ENCODE peak calls at places on chromosomes 3 and 15, in five cellular contexts. R, V, M, W and I are unnamed samples.

GRCh38 chr3:22555753-22556152 is 647.4 kb upstream of the UBE2E2 start:
- DNase-seq in W (no peak), V (no peak), M (no peak), R (no peak), I (no peak)

GRCh38 chr15:32669870-32670623 is 28.5 kb downstream of the SCG5 start:
- DNase-seq in W (no peak), M (no peak), R (peak; percentile 82), V (no peak), I (no peak)

GRCh38 chr3:13130464-13131193 is 57.4 kb upstream of the IQSEC1 start:
- DNase-seq in R (no peak), M (no peak), W (no peak), V (no peak), I (no peak)

GRCh38 chr15:39720721-39721611 is 61.7 kb downstream of the FSIP1 start:
- DNase-seq in W (no peak), M (no peak), V (no peak), R (peak; percentile 86), I (no peak)

GRCh38 chr3:129068291-129068886 is 7.8 kb downstream of the GP9 start:
- DNase-seq in R (no peak), V (no peak), M (no peak), W (no peak), I (no peak)

GRCh38 chr3:51794202-51794601 is 15.2 kb upstream of the IQCF6 start:
- DNase-seq in R (no peak), W (no peak), V (no peak), M (no peak), I (peak; percentile 92)

GRCh38 chr3:178446054-178446453 is 90.2 kb upstream of the KCNMB2 start:
- DNase-seq in W (no peak), V (no peak), M (no peak), R (no peak), I (no peak)

GRCh38 chr15:73305331-73306211 is 63.2 kb downstream of the HCN4 start:
- DNase-seq in R (peak; percentile 62), W (no peak), V (no peak), M (no peak), I (peak; percentile 71)

GRCh38 chr15:40253179-40253790 is 14.4 kb downstream of the PAK6 start:
- DNase-seq in R (no peak), M (no peak), W (no peak), V (peak; percentile 64), I (no peak)

GRCh38 chr15:37900286-37901221 is 33.9 kb upstream of the TMCO5A start:
- DNase-seq in M (no peak), W (no peak), V (no peak), R (peak; percentile 94), I (no peak)

GRCh38 chr15:89591834-89592233 is 16.6 kb downstream of the TICRR start:
- DNase-seq in M (no peak), W (no peak), V (no peak), R (no peak), I (no peak)

GRCh38 chr3:197309528-197310361 is 11.3 kb upstream of the DLG1 start:
- DNase-seq in M (no peak), W (no peak), R (peak; percentile 94), V (no peak), I (no peak)

GRCh38 chr15:48282186-48282585 is 49.0 kb upstream of the DUT start:
- DNase-seq in W (no peak), V (no peak), M (no peak), R (no peak), I (no peak)

GRCh38 chr15:48565560-48566482 is 79.7 kb downstream of the FBN1 start:
- DNase-seq in W (no peak), R (peak; percentile 92), V (no peak), M (no peak), I (no peak)

GRCh38 chr15:43517354-43518072 is at the start of gene MAP1A:
- DNase-seq in W (no peak), V (peak; percentile 64), R (peak; percentile 58), M (no peak), I (no peak)

GRCh38 chr15:69145694-69146492 is 14.5 kb upstream of the GLCE start:
- DNase-seq in M (no peak), W (no peak), V (no peak), R (no peak), I (no peak)

GRCh38 chr3:61530355-61530754 is 31.0 kb upstream of the PTPRG start:
- DNase-seq in R (peak; percentile 40), W (no peak), M (no peak), V (no peak), I (peak; percentile 69)

GRCh38 chr15:63076136-63077005 is 33.8 kb downstream of the TPM1 start:
- DNase-seq in W (no peak), R (no peak), M (no peak), V (no peak), I (peak; percentile 88)

GRCh38 chr15:66404532-66404931 is 17.8 kb downstream of the MAP2K1 start:
- DNase-seq in R (no peak), M (no peak), W (no peak), V (no peak), I (peak; percentile 32)

GRCh38 chr3:69821133-69821532 is 81.9 kb downstream of the MITF start:
- DNase-seq in W (no peak), R (no peak), V (no peak), M (no peak), I (no peak)

GRCh38 chr3:57397175-57398026 is 104.9 kb upstream of the ASB14 start:
- DNase-seq in W (peak; percentile 33), V (no peak), M (no peak), R (peak; percentile 57), I (peak; percentile 18)

GRCh38 chr3:53194218-53195065 is 33.4 kb downstream of the PRKCD start:
- DNase-seq in W (no peak), M (no peak), R (peak; percentile 64), V (no peak), I (peak; percentile 38)

GRCh38 chr3:52240059-52240885 is 1.3 kb upstream of the TWF2 start:
- DNase-seq in V (peak; percentile 67), W (no peak), M (no peak), R (peak; percentile 85), I (no peak)

GRCh38 chr15:39388118-39388517 is 192.8 kb upstream of the THBS1 start:
- DNase-seq in W (no peak), V (no peak), M (no peak), R (no peak), I (no peak)

GRCh38 chr3:154786724-154787123 is 293.4 kb upstream of the MME start:
- DNase-seq in R (peak; percentile 5), W (no peak), V (no peak), M (no peak), I (no peak)

GRCh38 chr3:9914559-9915251 is 2.2 kb upstream of the IL17RC start:
- DNase-seq in W (no peak), V (no peak), R (no peak), M (no peak), I (no peak)

GRCh38 chr3:163450684-163451083 is 1627.6 kb downstream of the SI start:
- DNase-seq in V (no peak), R (no peak), M (no peak), W (no peak), I (no peak)